ENCODE peak calls at places on chromosomes 1 and 21, in six cellular contexts. L is HCT116, W is GM12878, I is SK-N-SH, A is H1, P is HepG2. Y is an unnamed sample.

GRCh38 chr1:12088607-12089006 is 25.5 kb downstream of the TNFRSF8 start:
- DNase-seq in L (no peak), A (no peak), W (no peak), P (no peak), I (no peak), Y (no peak)

GRCh38 chr1:217029311-217030157 is 306.3 kb upstream of the ESRRG start:
- DNase-seq in W (no peak), A (no peak), I (no peak), P (no peak), L (no peak), Y (no peak)

GRCh38 chr1:21914880-21915640 is 22.1 kb downstream of the HSPG2 start:
- DNase-seq in A (no peak), P (no peak), W (no peak), L (no peak), I (peak; percentile 51), Y (no peak)

GRCh38 chr1:191348328-191348727 is 809.9 kb upstream of the RGS18 start:
- DNase-seq in P (no peak), I (no peak), W (no peak), L (no peak), A (no peak), Y (no peak)

GRCh38 chr1:46246548-46247432 is 773 bp upstream of the RAD54L start:
- DNase-seq in I (peak; percentile 75), A (no peak), W (no peak), L (no peak), P (no peak), Y (no peak)

GRCh38 chr1:46303038-46303871 is at the start of the genes LRRC41 and UQCRH:
- DNase-seq in I (peak; percentile 91), W (peak; percentile 93), A (peak; percentile 93), P (peak; percentile 96), L (peak; percentile 97), Y (peak; percentile 99)

GRCh38 chr1:53982034-53982761 is 35.8 kb downstream of the LDLRAD1 start:
- DNase-seq in A (peak; percentile 54), W (no peak), I (peak; percentile 33), P (peak; percentile 79), L (no peak), Y (peak; percentile 87)

GRCh38 chr1:25247024-25247828 is at the start of gene RSRP1:
- DNase-seq in I (peak; percentile 99), W (peak; percentile 95), A (peak; percentile 96), L (peak; percentile 93), P (peak; percentile 96), Y (peak; percentile 99)

GRCh38 chr1:234551032-234551378 is 59.0 kb downstream of the IRF2BP2 start:
- DNase-seq in I (no peak), L (no peak), A (no peak), P (no peak), W (no peak), Y (no peak)

GRCh38 chr1:116495534-116495933 is 75.3 kb downstream of the CD58 start:
- DNase-seq in A (no peak), I (no peak), W (no peak), L (no peak), P (no peak), Y (no peak)

GRCh38 chr1:29975036-29975694 is 738.8 kb downstream of the PTPRU start:
- DNase-seq in W (no peak), I (no peak), P (peak; percentile 5), A (no peak), L (no peak), Y (peak; percentile 86)

GRCh38 chr1:16082283-16083038 is 9.0 kb upstream of the FAM131C start:
- DNase-seq in A (peak; percentile 57), W (no peak), L (no peak), I (peak; percentile 80), P (peak; percentile 53), Y (peak; percentile 38)

GRCh38 chr1:228668553-228669400 is 66.5 kb upstream of the RHOU start:
- DNase-seq in P (no peak), W (no peak), L (no peak), A (no peak), I (no peak), Y (no peak)

GRCh38 chr1:76035053-76035452 is 39.5 kb upstream of the ST6GALNAC3 start:
- DNase-seq in L (no peak), A (no peak), W (no peak), I (peak; percentile 19), P (peak; percentile 3), Y (no peak)

GRCh38 chr21:33278736-33279135 is 12.6 kb downstream of the IL10RB start:
- DNase-seq in I (no peak), A (no peak), P (no peak), W (no peak), L (no peak), Y (no peak)

GRCh38 chr1:199546323-199546722 is 481.2 kb upstream of the NR5A2 start:
- DNase-seq in P (no peak), W (no peak), I (no peak), A (no peak), L (no peak), Y (no peak)

GRCh38 chr1:223834660-223835263 is 11.0 kb downstream of the TP53BP2 start:
- DNase-seq in L (no peak), A (no peak), P (no peak), I (no peak), W (no peak), Y (no peak)

GRCh38 chr1:5645929-5646328 is 346.3 kb downstream of the NPHP4 start:
- DNase-seq in L (no peak), A (no peak), P (no peak), I (no peak), W (no peak), Y (no peak)

GRCh38 chr1:58919986-58920376 is 136.1 kb upstream of the JUN start:
- DNase-seq in P (no peak), A (no peak), L (no peak), I (no peak), W (no peak), Y (no peak)

GRCh38 chr1:9087411-9087810 is 18.0 kb upstream of the SLC2A5 start:
- DNase-seq in P (no peak), I (no peak), A (no peak), W (no peak), L (no peak), Y (no peak)

GRCh38 chr1:177913762-177914540 is 55.9 kb downstream of the SEC16B start:
- DNase-seq in I (peak; percentile 16), A (no peak), L (peak; percentile 13), W (no peak), P (peak; percentile 17), Y (peak; percentile 42)

GRCh38 chr1:244104309-244105060 is 53.4 kb downstream of the ZBTB18 start:
- DNase-seq in L (no peak), I (peak; percentile 44), A (no peak), W (no peak), P (peak; percentile 48), Y (no peak)

GRCh38 chr1:162367073-162367472 is 9.6 kb downstream of the SPATA46 start:
- DNase-seq in A (no peak), P (no peak), L (no peak), W (no peak), I (no peak), Y (no peak)
- H3K4me3 ChIP-seq in A (no peak overlapping the region), P (no peak overlapping the region), L (no peak overlapping the region), W (no peak overlapping the region), I (peak overlapping the region; percentile 13), Y (no peak overlapping the region)

DNA sequence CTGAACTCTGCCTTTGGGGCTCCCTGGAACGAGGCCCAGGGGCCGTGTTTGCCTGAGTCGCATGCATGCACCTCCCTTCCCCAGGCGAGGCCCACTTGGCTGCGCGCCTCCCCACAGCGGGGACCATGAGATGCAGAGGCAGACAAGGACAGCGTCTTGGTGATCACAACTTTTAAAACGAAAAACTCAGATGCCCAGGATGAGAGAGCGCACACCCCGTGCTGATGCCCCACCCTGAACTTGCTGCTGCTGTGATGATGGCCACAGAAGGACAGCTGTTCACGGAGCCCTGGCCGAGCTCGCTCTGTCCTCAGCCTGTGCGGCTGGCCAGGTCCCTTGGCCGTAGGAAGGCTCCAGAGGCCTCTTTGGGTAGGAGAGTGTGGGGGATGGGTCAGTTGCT is 11.4 kb upstream of the PRMT2 start:
- DNase-seq in P (no peak), L (no peak), I (no peak), A (no peak), W (no peak), Y (no peak)
- TF ChIP-seq YY1 in P (no peak), L (no peak), I (no peak), A (no peak), W (no peak), Y (no peak)

DNA sequence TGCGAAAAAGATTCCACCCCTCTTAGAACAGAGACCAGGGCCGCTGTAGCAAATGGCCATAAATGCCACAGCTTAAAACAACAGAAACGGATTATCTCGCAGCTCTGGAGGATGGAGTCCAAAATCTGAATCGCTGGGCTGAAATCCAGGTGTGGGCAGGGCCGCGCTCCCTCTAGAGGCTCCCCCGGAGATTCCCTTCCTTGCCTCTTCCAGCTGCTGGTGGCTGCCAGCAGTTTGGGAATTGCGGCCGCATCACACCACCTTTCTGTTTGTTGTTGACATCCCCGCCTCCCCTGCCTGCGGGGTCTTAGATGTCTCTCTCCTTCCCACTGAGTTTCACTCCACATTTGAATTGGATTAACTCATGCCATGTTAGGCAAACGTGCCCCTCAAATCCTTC is 15.6 kb downstream of the PDE9A start:
- DNase-seq in A (no peak), P (peak; percentile 29), L (no peak), I (no peak), W (no peak), Y (no peak)
- H3K4me1 ChIP-seq in A (peaks cover 37% of the 10 kb centered on the region), P (peaks cover 39% of the 10 kb centered on the region), L (peaks cover 43% of the 10 kb centered on the region), I (peaks cover 4% of the 10 kb centered on the region), W (no peaks in the 10 kb centered on the region), Y (peaks cover 70% of the 10 kb centered on the region)

GRCh38 chr1:31617218-31617916 is at the start of gene HCRTR1:
- DNase-seq in W (no peak), P (no peak), L (no peak), A (no peak), I (peak; percentile 67), Y (no peak)
- H3K4me3 ChIP-seq in W (no peak within 1 kb of the TSS), P (peak within 1 kb of the TSS; percentile 59), L (no peak within 1 kb of the TSS), A (peak within 1 kb of the TSS; percentile 57), I (peak within 1 kb of the TSS; percentile 58), Y (peak within 1 kb of the TSS; percentile 54)

GRCh38 chr21:38716942-38717341 is 88.8 kb upstream of the ETS2 start:
- DNase-seq in A (no peak), L (no peak), W (no peak), I (no peak), P (no peak), Y (no peak)
- TF ChIP-seq YY1 in A (no peak), L (no peak), W (no peak), I (no peak), P (no peak), Y (no peak)

GRCh38 chr21:42753804-42754203 is 100.4 kb downstream of the PDE9A start:
- DNase-seq in A (no peak), P (no peak), L (no peak), W (no peak), I (no peak), Y (no peak)

GRCh38 chr21:42749226-42749625 is 95.8 kb downstream of the PDE9A start:
- DNase-seq in L (no peak), A (no peak), I (no peak), P (no peak), W (no peak), Y (no peak)

GRCh38 chr21:42751866-42752265 is 98.4 kb downstream of the PDE9A start:
- DNase-seq in A (no peak), L (no peak), W (no peak), I (no peak), P (no peak), Y (no peak)

GRCh38 chr21:42748620-42749176 is 95.3 kb downstream of the PDE9A start:
- DNase-seq in I (no peak), A (no peak), W (no peak), P (no peak), L (no peak), Y (no peak)

GRCh38 chr21:42750737-42751530 is 97.5 kb downstream of the PDE9A start:
- DNase-seq in P (no peak), W (no peak), I (no peak), L (no peak), A (no peak), Y (no peak)
- H3K4me1 ChIP-seq in P (peaks cover 10% of the 10 kb centered on the region), W (no peaks in the 10 kb centered on the region), I (no peaks in the 10 kb centered on the region), L (no peaks in the 10 kb centered on the region), A (no peaks in the 10 kb centered on the region), Y (peaks cover 27% of the 10 kb centered on the region)

GRCh38 chr1:62725255-62725654 is 37.1 kb upstream of the DOCK7 start:
- DNase-seq in A (no peak), L (no peak), W (peak; percentile 19), I (no peak), P (no peak), Y (no peak)
- H3K4me3 ChIP-seq in A (no peak overlapping the region), L (no peak overlapping the region), W (peak overlapping the region; percentile 7), I (peak overlapping the region; percentile 19), P (no peak overlapping the region), Y (no peak overlapping the region)